ENCODE peak calls at places on chromosome 19, in eight cellular contexts. One of them, this sample, is unnamed.

GRCh38 chr19:33047422-33047821 is 17.3 kb downstream of the RHPN2 start:
- DNase-seq in fibroblast of pulmonary artery: no peak
- DNase-seq in dorsolateral prefrontal cortex: no peak
- DNase-seq in mesendoderm: peak
- DNase-seq in cardiac muscle cell: peak
- DNase-seq in esophagus squamous epithelium: no peak
- DNase-seq in ascending aorta: no peak
- DNase-seq in H1: peak
- DNase-seq in this sample: peak

GRCh38 chr19:4575978-4576933 is 16.8 kb upstream of the SEMA6B start:
- DNase-seq in fibroblast of pulmonary artery: peak
- DNase-seq in dorsolateral prefrontal cortex: no peak
- DNase-seq in mesendoderm: peak
- DNase-seq in cardiac muscle cell: peak
- DNase-seq in esophagus squamous epithelium: no peak
- DNase-seq in ascending aorta: no peak
- DNase-seq in H1: no peak
- DNase-seq in this sample: peak

GRCh38 chr19:38856813-38857212 is 7.0 kb upstream of the HNRNPL start:
- DNase-seq in fibroblast of pulmonary artery: no peak
- DNase-seq in dorsolateral prefrontal cortex: no peak
- DNase-seq in mesendoderm: no peak
- DNase-seq in cardiac muscle cell: no peak
- DNase-seq in esophagus squamous epithelium: no peak
- DNase-seq in ascending aorta: no peak
- DNase-seq in H1: no peak
- DNase-seq in this sample: no peak

GRCh38 chr19:3695124-3695733 is 5.0 kb downstream of the PIP5K1C start:
- DNase-seq in fibroblast of pulmonary artery: no peak
- DNase-seq in dorsolateral prefrontal cortex: no peak
- DNase-seq in mesendoderm: no peak
- DNase-seq in cardiac muscle cell: no peak
- DNase-seq in esophagus squamous epithelium: no peak
- DNase-seq in ascending aorta: no peak
- DNase-seq in H1: no peak
- DNase-seq in this sample: no peak

GRCh38 chr19:51365211-51366049 is 758 bp downstream of the ETFB start:
- DNase-seq in fibroblast of pulmonary artery: peak
- DNase-seq in dorsolateral prefrontal cortex: no peak
- DNase-seq in mesendoderm: no peak
- DNase-seq in cardiac muscle cell: peak
- DNase-seq in esophagus squamous epithelium: no peak
- DNase-seq in ascending aorta: peak
- DNase-seq in H1: no peak
- DNase-seq in this sample: peak

GRCh38 chr19:4979211-4979807 is 10.4 kb downstream of the KDM4B start:
- DNase-seq in fibroblast of pulmonary artery: no peak
- DNase-seq in dorsolateral prefrontal cortex: no peak
- DNase-seq in mesendoderm: no peak
- DNase-seq in cardiac muscle cell: no peak
- DNase-seq in esophagus squamous epithelium: no peak
- DNase-seq in ascending aorta: no peak
- DNase-seq in H1: no peak
- DNase-seq in this sample: no peak

GRCh38 chr19:13031917-13032623 is 36.8 kb downstream of the NFIX start:
- DNase-seq in fibroblast of pulmonary artery: no peak
- DNase-seq in dorsolateral prefrontal cortex: peak
- DNase-seq in mesendoderm: no peak
- DNase-seq in cardiac muscle cell: no peak
- DNase-seq in esophagus squamous epithelium: no peak
- DNase-seq in ascending aorta: peak
- DNase-seq in H1: no peak
- DNase-seq in this sample: no peak

GRCh38 chr19:29031216-29031615 is 181.7 kb downstream of the UQCRFS1 start:
- DNase-seq in fibroblast of pulmonary artery: no peak
- DNase-seq in dorsolateral prefrontal cortex: no peak
- DNase-seq in mesendoderm: no peak
- DNase-seq in cardiac muscle cell: peak
- DNase-seq in esophagus squamous epithelium: no peak
- DNase-seq in ascending aorta: no peak
- DNase-seq in H1: no peak
- DNase-seq in this sample: no peak

GRCh38 chr19:2611483-2612464 is 90.7 kb downstream of the GNG7 start:
- DNase-seq in fibroblast of pulmonary artery: no peak
- DNase-seq in dorsolateral prefrontal cortex: no peak
- DNase-seq in mesendoderm: no peak
- DNase-seq in cardiac muscle cell: no peak
- DNase-seq in esophagus squamous epithelium: no peak
- DNase-seq in ascending aorta: no peak
- DNase-seq in H1: no peak
- DNase-seq in this sample: no peak

GRCh38 chr19:38042132-38042531 is 135.1 kb downstream of the SIPA1L3 start:
- DNase-seq in fibroblast of pulmonary artery: no peak
- DNase-seq in dorsolateral prefrontal cortex: no peak
- DNase-seq in mesendoderm: no peak
- DNase-seq in cardiac muscle cell: no peak
- DNase-seq in esophagus squamous epithelium: no peak
- DNase-seq in ascending aorta: no peak
- DNase-seq in H1: no peak
- DNase-seq in this sample: no peak

GRCh38 chr19:5149930-5150329 is 181.0 kb downstream of the KDM4B start:
- DNase-seq in fibroblast of pulmonary artery: no peak
- DNase-seq in dorsolateral prefrontal cortex: no peak
- DNase-seq in mesendoderm: no peak
- DNase-seq in cardiac muscle cell: no peak
- DNase-seq in esophagus squamous epithelium: no peak
- DNase-seq in ascending aorta: no peak
- DNase-seq in H1: no peak
- DNase-seq in this sample: no peak

GRCh38 chr19:3670258-3670795 is 29.9 kb downstream of the PIP5K1C start:
- DNase-seq in fibroblast of pulmonary artery: peak
- DNase-seq in dorsolateral prefrontal cortex: no peak
- DNase-seq in mesendoderm: peak
- DNase-seq in cardiac muscle cell: peak
- DNase-seq in esophagus squamous epithelium: no peak
- DNase-seq in ascending aorta: peak
- DNase-seq in H1: no peak
- DNase-seq in this sample: peak

GRCh38 chr19:2087621-2088100 is 8.5 kb downstream of the MOB3A start:
- DNase-seq in fibroblast of pulmonary artery: no peak
- DNase-seq in dorsolateral prefrontal cortex: no peak
- DNase-seq in mesendoderm: no peak
- DNase-seq in cardiac muscle cell: no peak
- DNase-seq in esophagus squamous epithelium: no peak
- DNase-seq in ascending aorta: no peak
- DNase-seq in H1: no peak
- DNase-seq in this sample: no peak

GRCh38 chr19:2475018-2475701 is 767 bp upstream of the GADD45B start:
- DNase-seq in fibroblast of pulmonary artery: peak
- DNase-seq in dorsolateral prefrontal cortex: peak
- DNase-seq in mesendoderm: peak
- DNase-seq in cardiac muscle cell: peak
- DNase-seq in esophagus squamous epithelium: no peak
- DNase-seq in ascending aorta: peak
- DNase-seq in H1: no peak
- DNase-seq in this sample: peak

GRCh38 chr19:371501-372160 is 27.0 kb upstream of the MIER2 start:
- DNase-seq in fibroblast of pulmonary artery: peak
- DNase-seq in dorsolateral prefrontal cortex: no peak
- DNase-seq in mesendoderm: no peak
- DNase-seq in cardiac muscle cell: no peak
- DNase-seq in esophagus squamous epithelium: no peak
- DNase-seq in ascending aorta: peak
- DNase-seq in H1: no peak
- DNase-seq in this sample: peak

GRCh38 chr19:7924651-7925170 is 1.2 kb downstream of the CTXN1 start:
- DNase-seq in fibroblast of pulmonary artery: no peak
- DNase-seq in dorsolateral prefrontal cortex: peak
- DNase-seq in mesendoderm: no peak
- DNase-seq in cardiac muscle cell: no peak
- DNase-seq in esophagus squamous epithelium: no peak
- DNase-seq in ascending aorta: no peak
- DNase-seq in H1: no peak
- DNase-seq in this sample: no peak

GRCh38 chr19:18775586-18776287 is 15.4 kb downstream of the COMP start:
- DNase-seq in fibroblast of pulmonary artery: peak
- DNase-seq in dorsolateral prefrontal cortex: no peak
- DNase-seq in mesendoderm: no peak
- DNase-seq in cardiac muscle cell: peak
- DNase-seq in esophagus squamous epithelium: no peak
- DNase-seq in ascending aorta: no peak
- DNase-seq in H1: no peak
- DNase-seq in this sample: peak

GRCh38 chr19:2261438-2262172 is 5.4 kb upstream of the JSRP1 start:
- DNase-seq in fibroblast of pulmonary artery: peak
- DNase-seq in dorsolateral prefrontal cortex: no peak
- DNase-seq in mesendoderm: peak
- DNase-seq in cardiac muscle cell: peak
- DNase-seq in esophagus squamous epithelium: no peak
- DNase-seq in ascending aorta: no peak
- DNase-seq in H1: no peak
- DNase-seq in this sample: peak

GRCh38 chr19:23391239-23391638 is 4.0 kb downstream of the ZNF91 start:
- DNase-seq in fibroblast of pulmonary artery: no peak
- DNase-seq in dorsolateral prefrontal cortex: no peak
- DNase-seq in mesendoderm: no peak
- DNase-seq in cardiac muscle cell: no peak
- DNase-seq in esophagus squamous epithelium: no peak
- DNase-seq in ascending aorta: no peak
- DNase-seq in H1: no peak
- DNase-seq in this sample: peak

GRCh38 chr19:23395041-23395721 is at the start of gene ZNF91:
- DNase-seq in fibroblast of pulmonary artery: peak
- DNase-seq in dorsolateral prefrontal cortex: peak
- DNase-seq in mesendoderm: peak
- DNase-seq in cardiac muscle cell: peak
- DNase-seq in esophagus squamous epithelium: peak
- DNase-seq in ascending aorta: peak
- DNase-seq in H1: peak
- DNase-seq in this sample: peak

GRCh38 chr19:23392706-23393105 is 2.6 kb downstream of the ZNF91 start:
- DNase-seq in fibroblast of pulmonary artery: no peak
- DNase-seq in dorsolateral prefrontal cortex: no peak
- DNase-seq in mesendoderm: peak
- DNase-seq in cardiac muscle cell: no peak
- DNase-seq in esophagus squamous epithelium: no peak
- DNase-seq in ascending aorta: no peak
- DNase-seq in H1: no peak
- DNase-seq in this sample: peak

GRCh38 chr19:23393121-23393520 is 2.1 kb downstream of the ZNF91 start:
- DNase-seq in fibroblast of pulmonary artery: peak
- DNase-seq in dorsolateral prefrontal cortex: no peak
- DNase-seq in mesendoderm: no peak
- DNase-seq in cardiac muscle cell: no peak
- DNase-seq in esophagus squamous epithelium: no peak
- DNase-seq in ascending aorta: no peak
- DNase-seq in H1: no peak
- DNase-seq in this sample: peak
- H3K4me3 ChIP-seq in fibroblast of pulmonary artery: no peak
- H3K4me3 ChIP-seq in dorsolateral prefrontal cortex: peak
- H3K4me3 ChIP-seq in mesendoderm: no peak
- H3K4me3 ChIP-seq in cardiac muscle cell: no peak
- H3K4me3 ChIP-seq in esophagus squamous epithelium: no peak
- H3K4me3 ChIP-seq in ascending aorta: peak
- H3K4me3 ChIP-seq in H1: no peak
- H3K4me3 ChIP-seq in this sample: no peak

GRCh38 chr19:46022431-46023310 is at the start of gene PGLYRP1:
- DNase-seq in fibroblast of pulmonary artery: no peak
- DNase-seq in dorsolateral prefrontal cortex: peak
- DNase-seq in mesendoderm: no peak
- DNase-seq in cardiac muscle cell: no peak
- DNase-seq in esophagus squamous epithelium: no peak
- DNase-seq in ascending aorta: peak
- DNase-seq in H1: no peak
- DNase-seq in this sample: no peak
- H3K4me3 ChIP-seq in fibroblast of pulmonary artery: no peak
- H3K4me3 ChIP-seq in dorsolateral prefrontal cortex: no peak
- H3K4me3 ChIP-seq in mesendoderm: no peak
- H3K4me3 ChIP-seq in cardiac muscle cell: no peak
- H3K4me3 ChIP-seq in esophagus squamous epithelium: no peak
- H3K4me3 ChIP-seq in ascending aorta: no peak
- H3K4me3 ChIP-seq in H1: no peak
- H3K4me3 ChIP-seq in this sample: no peak

GRCh38 chr19:46954502-46955004 is 65.1 kb upstream of the NPAS1 start:
- DNase-seq in fibroblast of pulmonary artery: no peak
- DNase-seq in dorsolateral prefrontal cortex: no peak
- DNase-seq in mesendoderm: no peak
- DNase-seq in cardiac muscle cell: no peak
- DNase-seq in esophagus squamous epithelium: no peak
- DNase-seq in ascending aorta: no peak
- DNase-seq in H1: no peak
- DNase-seq in this sample: no peak

GRCh38 chr19:46952874-46953273 is 66.8 kb upstream of the NPAS1 start:
- DNase-seq in fibroblast of pulmonary artery: no peak
- DNase-seq in dorsolateral prefrontal cortex: no peak
- DNase-seq in mesendoderm: no peak
- DNase-seq in cardiac muscle cell: no peak
- DNase-seq in esophagus squamous epithelium: no peak
- DNase-seq in ascending aorta: no peak
- DNase-seq in H1: no peak
- DNase-seq in this sample: no peak

GRCh38 chr19:46955114-46955812 is 64.4 kb upstream of the NPAS1 start:
- DNase-seq in fibroblast of pulmonary artery: peak
- DNase-seq in dorsolateral prefrontal cortex: no peak
- DNase-seq in mesendoderm: no peak
- DNase-seq in cardiac muscle cell: peak
- DNase-seq in esophagus squamous epithelium: no peak
- DNase-seq in ascending aorta: no peak
- DNase-seq in H1: no peak
- DNase-seq in this sample: peak

GRCh38 chr19:46955813-46956371 is 63.7 kb upstream of the NPAS1 start:
- DNase-seq in fibroblast of pulmonary artery: no peak
- DNase-seq in dorsolateral prefrontal cortex: no peak
- DNase-seq in mesendoderm: no peak
- DNase-seq in cardiac muscle cell: no peak
- DNase-seq in esophagus squamous epithelium: no peak
- DNase-seq in ascending aorta: no peak
- DNase-seq in H1: no peak
- DNase-seq in this sample: no peak

GRCh38 chr19:46953955-46954501 is 65.6 kb upstream of the NPAS1 start:
- DNase-seq in fibroblast of pulmonary artery: no peak
- DNase-seq in dorsolateral prefrontal cortex: no peak
- DNase-seq in mesendoderm: no peak
- DNase-seq in cardiac muscle cell: no peak
- DNase-seq in esophagus squamous epithelium: no peak
- DNase-seq in ascending aorta: no peak
- DNase-seq in H1: no peak
- DNase-seq in this sample: no peak
- H3K4me3 ChIP-seq in fibroblast of pulmonary artery: no peak
- H3K4me3 ChIP-seq in dorsolateral prefrontal cortex: no peak
- H3K4me3 ChIP-seq in mesendoderm: no peak
- H3K4me3 ChIP-seq in cardiac muscle cell: no peak
- H3K4me3 ChIP-seq in esophagus squamous epithelium: no peak
- H3K4me3 ChIP-seq in ascending aorta: no peak
- H3K4me3 ChIP-seq in H1: no peak
- H3K4me3 ChIP-seq in this sample: no peak

DNA sequence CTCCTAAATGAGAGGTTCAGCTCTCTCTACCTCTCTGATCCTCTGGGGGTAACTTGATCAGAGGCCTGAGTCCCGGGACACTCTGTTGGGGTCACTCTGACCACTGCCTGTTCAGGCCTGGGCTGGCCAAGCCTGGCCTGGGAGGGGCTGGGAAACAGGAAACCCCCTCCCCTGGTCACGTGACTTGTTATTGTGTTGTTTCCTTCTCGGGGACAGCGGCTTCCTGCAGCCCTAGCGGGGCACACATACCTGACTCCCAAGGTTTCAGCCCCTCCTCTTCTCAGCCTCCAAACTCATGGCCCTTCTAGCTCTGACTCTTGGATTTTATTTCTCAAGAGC is at the start of gene USHBP1:
- DNase-seq in fibroblast of pulmonary artery: no peak
- DNase-seq in dorsolateral prefrontal cortex: no peak
- DNase-seq in mesendoderm: peak
- DNase-seq in cardiac muscle cell: no peak
- DNase-seq in esophagus squamous epithelium: no peak
- DNase-seq in ascending aorta: no peak
- DNase-seq in H1: no peak
- DNase-seq in this sample: no peak
- H3K4me3 ChIP-seq in fibroblast of pulmonary artery: no peak
- H3K4me3 ChIP-seq in dorsolateral prefrontal cortex: peak
- H3K4me3 ChIP-seq in mesendoderm: no peak
- H3K4me3 ChIP-seq in cardiac muscle cell: no peak
- H3K4me3 ChIP-seq in esophagus squamous epithelium: peak
- H3K4me3 ChIP-seq in ascending aorta: peak
- H3K4me3 ChIP-seq in H1: no peak
- H3K4me3 ChIP-seq in this sample: no peak

This sample was measured in fibroblast of villous mesenchyme.